ENCODE peak calls at places on chromosomes 1 and 21, in nine cellular contexts. Z, X, J, D, P, R, F, K and L are unnamed samples.

GRCh38 chr1:35202048-35202719 is 9.2 kb upstream of the SFPQ start:
- DNase-seq in P (peak), Z (peak), D (peak), J (peak), X (peak), K (peak), F (peak), R (peak), L (peak)

GRCh38 chr1:162987866-162988265 is 81.3 kb upstream of the RGS4 start:
- DNase-seq in J (no peak), R (no peak), P (no peak), K (no peak), F (no peak), Z (no peak), D (no peak), X (peak), L (no peak)

GRCh38 chr1:222073307-222073995 is 331.6 kb upstream of the DUSP10 start:
- DNase-seq in P (no peak), K (no peak), Z (no peak), F (no peak), D (no peak), J (no peak), X (peak), R (peak), L (no peak)

GRCh38 chr1:6794164-6794563 is 8.9 kb downstream of the CAMTA1 start:
- DNase-seq in X (peak), Z (no peak), F (no peak), P (no peak), R (peak), J (no peak), K (no peak), D (peak), L (no peak)

GRCh38 chr1:204721378-204722041 is 36.0 kb upstream of the LRRN2 start:
- DNase-seq in P (no peak), K (no peak), J (peak), Z (no peak), D (no peak), R (no peak), F (no peak), X (no peak), L (no peak)

GRCh38 chr1:40944326-40944725 is 35.2 kb upstream of the CTPS1 start:
- DNase-seq in X (peak), J (no peak), P (no peak), Z (no peak), D (no peak), R (no peak), K (peak), F (no peak), L (no peak)

GRCh38 chr1:19735419-19736127 is 64.1 kb downstream of the TMCO4 start:
- DNase-seq in Z (no peak), F (peak), X (peak), D (no peak), R (no peak), J (no peak), P (no peak), K (peak), L (no peak)

GRCh38 chr1:83559531-83559930 is 439.4 kb downstream of the TTLL7 start:
- DNase-seq in J (no peak), K (no peak), Z (no peak), D (no peak), F (no peak), R (no peak), X (no peak), P (no peak), L (no peak)

GRCh38 chr1:116329524-116330341 is 43.3 kb upstream of the ATP1A1 start:
- DNase-seq in D (no peak), P (no peak), F (no peak), Z (no peak), J (no peak), K (no peak), R (no peak), X (no peak), L (no peak)

GRCh38 chr1:84541679-84542078 is 32.6 kb downstream of the CTBS start:
- DNase-seq in F (no peak), Z (no peak), J (no peak), R (no peak), D (peak), P (no peak), X (no peak), K (no peak), L (no peak)

GRCh38 chr1:81921851-81922462 is 121.2 kb downstream of the ADGRL2 start:
- DNase-seq in K (no peak), P (no peak), F (no peak), D (no peak), R (no peak), J (no peak), Z (no peak), X (peak), L (no peak)

GRCh38 chr1:2542262-2542915 is 12.3 kb upstream of the HES5 start:
- DNase-seq in D (no peak), J (no peak), X (no peak), R (no peak), P (no peak), Z (no peak), K (no peak), F (no peak), L (no peak)

GRCh38 chr1:178702141-178702540 is 22.9 kb upstream of the RALGPS2 start:
- DNase-seq in R (no peak), J (no peak), X (peak), K (no peak), Z (no peak), F (no peak), P (no peak), D (no peak), L (no peak)

GRCh38 chr1:4172659-4173599 is 272.9 kb upstream of the C1orf174 start:
- DNase-seq in D (no peak), P (peak), F (no peak), Z (no peak), J (no peak), K (no peak), X (no peak), R (no peak), L (peak)

GRCh38 chr1:204126941-204127340 is 24.9 kb downstream of the ETNK2 start:
- DNase-seq in Z (no peak), P (no peak), J (no peak), F (no peak), D (no peak), X (no peak), R (no peak), K (no peak), L (no peak)

GRCh38 chr1:110548381-110548780 is 29.4 kb upstream of the KCNA10 start:
- DNase-seq in Z (no peak), D (no peak), K (no peak), R (peak), F (no peak), J (peak), X (peak), P (peak), L (no peak)

GRCh38 chr1:109020693-109021092 is 21.2 kb downstream of the WDR47 start:
- DNase-seq in Z (no peak), D (no peak), X (no peak), F (no peak), P (no peak), R (no peak), J (no peak), K (no peak), L (no peak)

GRCh38 chr1:222928212-222928611 is 113.4 kb downstream of the DISP1 start:
- DNase-seq in Z (no peak), F (peak), J (peak), R (peak), D (no peak), X (peak), K (peak), P (peak), L (no peak)

GRCh38 chr1:2888281-2888845 is 86.9 kb upstream of the TTC34 start:
- DNase-seq in Z (no peak), P (no peak), D (no peak), X (no peak), F (no peak), R (no peak), K (no peak), J (no peak), L (no peak)

GRCh38 chr1:175319112-175319911 is 126.7 kb upstream of the KIAA0040 start:
- DNase-seq in D (peak), F (peak), X (peak), Z (peak), J (peak), R (peak), K (peak), P (peak), L (peak)

GRCh38 chr1:156106624-156107488 is 7.7 kb upstream of the LMNA start:
- DNase-seq in P (peak), K (no peak), R (no peak), D (no peak), F (peak), X (peak), J (peak), Z (no peak), L (no peak)

GRCh38 chr1:109883248-109883955 is 27.2 kb upstream of the CSF1 start:
- DNase-seq in D (no peak), Z (no peak), X (no peak), F (no peak), K (no peak), P (peak), J (no peak), R (no peak), L (no peak)

GRCh38 chr1:63592536-63593302 is 492 bp upstream of the PGM1 start:
- DNase-seq in P (no peak), F (no peak), D (no peak), J (peak), X (no peak), R (no peak), K (peak), Z (no peak), L (peak)

GRCh38 chr1:77686784-77687518 is 4.5 kb upstream of the ZZZ3 start:
- DNase-seq in K (no peak), P (peak), J (no peak), Z (no peak), F (peak), X (no peak), D (no peak), R (peak), L (no peak)

GRCh38 chr1:42259739-42260064 is 75.3 kb downstream of the FOXJ3 start:
- DNase-seq in P (no peak), J (no peak), X (peak), F (no peak), K (no peak), R (no peak), Z (no peak), D (no peak), L (no peak)

GRCh38 chr1:159949891-159950480 is 4.1 kb downstream of the SLAMF9 start:
- DNase-seq in P (no peak), D (no peak), F (no peak), K (peak), R (no peak), J (no peak), X (no peak), Z (no peak), L (no peak)

GRCh38 chr1:22607154-22607553 is 29.3 kb upstream of the C1QA start:
- DNase-seq in P (peak), F (no peak), R (no peak), Z (no peak), X (no peak), D (no peak), J (no peak), K (no peak), L (no peak)

GRCh38 chr21:14543983-14544382 is 2.1 kb downstream of the SAMSN1 start:
- DNase-seq in R (no peak), X (no peak), K (no peak), Z (no peak), J (no peak), D (no peak), F (no peak), P (no peak), L (no peak)

GRCh38 chr1:54403808-54404261 is 2.4 kb downstream of the SSBP3 start:
- DNase-seq in J (no peak), X (peak), P (no peak), K (no peak), F (no peak), D (no peak), Z (no peak), R (no peak), L (no peak)

GRCh38 chr1:234515411-234515810 is 36.4 kb upstream of the TARBP1 start:
- DNase-seq in P (peak), X (peak), J (no peak), F (no peak), K (no peak), Z (no peak), R (peak), D (no peak), L (no peak)

GRCh38 chr21:36860736-36861594 is 105.5 kb downstream of the HLCS start:
- DNase-seq in Z (no peak), R (peak), J (peak), D (no peak), P (no peak), X (peak), K (no peak), F (no peak), L (no peak)

GRCh38 chr21:37762606-37763005 is 153.7 kb downstream of the KCNJ6 start:
- DNase-seq in D (no peak), R (no peak), Z (no peak), P (no peak), J (no peak), X (no peak), F (no peak), K (no peak), L (no peak)

GRCh38 chr1:26164036-26164927 is 4.5 kb downstream of the C1orf232 start:
- DNase-seq in K (peak), F (peak), P (peak), J (no peak), Z (peak), D (peak), R (peak), X (no peak), L (no peak)

GRCh38 chr1:24878775-24879742 is 51.0 kb downstream of the RUNX3 start:
- DNase-seq in D (no peak), R (no peak), Z (no peak), X (peak), P (no peak), F (no peak), J (no peak), K (no peak), L (no peak)

GRCh38 chr21:38027901-38028300 is 111.6 kb upstream of the KCNJ6 start:
- DNase-seq in D (no peak), Z (no peak), J (no peak), P (no peak), F (no peak), R (no peak), K (no peak), X (no peak), L (no peak)

GRCh38 chr1:2091611-2092604 is 41.7 kb downstream of the PRKCZ start:
- DNase-seq in R (peak), J (no peak), K (peak), P (peak), Z (peak), F (peak), X (no peak), D (peak), L (no peak)

GRCh38 chr1:41493117-41493536 is 8.6 kb upstream of the EDN2 start:
- DNase-seq in R (peak), P (no peak), K (no peak), X (peak), F (no peak), J (no peak), D (no peak), Z (no peak), L (no peak)

GRCh38 chr1:187091666-187092065 is 262.9 kb downstream of the PLA2G4A start:
- DNase-seq in R (no peak), X (peak), P (no peak), Z (no peak), K (no peak), J (no peak), F (no peak), D (no peak), L (no peak)

GRCh38 chr1:216183427-216183826 is 239.8 kb downstream of the USH2A start:
- DNase-seq in X (peak), J (no peak), Z (no peak), F (no peak), R (no peak), K (no peak), P (no peak), D (no peak), L (no peak)

GRCh38 chr1:99457381-99458165 is 188.3 kb upstream of the PALMD start:
- DNase-seq in F (no peak), P (no peak), D (no peak), X (peak), K (no peak), Z (no peak), R (no peak), J (no peak), L (no peak)

GRCh38 chr1:145893306-145894055 is 7.8 kb upstream of the ANKRD35 start:
- DNase-seq in K (no peak), Z (no peak), D (no peak), J (no peak), R (no peak), F (no peak), P (no peak), X (no peak), L (no peak)

GRCh38 chr1:145891587-145892485 is 6.2 kb upstream of the ANKRD35 start:
- DNase-seq in P (peak), X (peak), Z (peak), J (peak), F (peak), R (peak), D (peak), K (peak), L (peak)

GRCh38 chr1:145891143-145891542 is 5.5 kb upstream of the ANKRD35 start:
- DNase-seq in Z (no peak), X (peak), D (no peak), K (no peak), J (no peak), P (no peak), R (no peak), F (no peak), L (no peak)

GRCh38 chr1:145889722-145890121 is 4.1 kb upstream of the ANKRD35 start:
- DNase-seq in F (no peak), J (no peak), D (no peak), X (no peak), P (no peak), R (no peak), K (no peak), Z (no peak), L (no peak)

DNA sequence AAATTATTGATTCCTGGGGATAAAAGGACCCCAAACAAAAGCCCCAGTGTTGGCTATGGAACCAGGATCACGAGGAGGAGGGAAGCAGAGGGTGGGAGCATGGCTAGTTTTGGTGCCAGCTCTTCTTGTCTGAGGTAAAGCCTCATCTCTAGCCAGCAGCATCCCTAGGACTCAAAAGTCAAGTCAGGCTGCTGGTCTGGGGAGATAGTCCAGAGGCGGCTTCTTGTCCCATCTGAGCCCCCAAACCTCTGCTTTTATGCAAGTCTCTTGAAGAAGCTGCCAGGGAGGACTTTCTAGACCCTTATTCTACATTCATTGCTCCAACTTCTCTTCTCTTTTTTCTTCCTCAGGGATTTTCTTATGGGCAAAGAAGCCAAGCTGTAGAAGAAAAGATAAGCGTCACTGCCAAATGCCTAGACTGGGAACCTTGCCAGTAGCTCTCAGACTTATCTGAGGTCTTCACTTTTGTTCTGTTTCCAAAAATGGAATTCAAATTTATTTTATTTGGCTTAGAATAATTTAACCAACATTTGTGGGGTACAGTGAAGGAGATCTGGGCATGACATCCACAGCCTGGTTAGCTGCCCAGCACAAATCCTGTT is 6.9 kb upstream of the ANKRD35 start:
- DNase-seq in F (no peak), K (no peak), J (no peak), X (peak), R (peak), P (no peak), D (no peak), Z (no peak), L (no peak)
- H3K4me3 ChIP-seq in F (no peak), K (no peak), J (no peak), X (no peak), R (no peak), P (no peak), D (no peak), Z (no peak), L (no peak)

DNA sequence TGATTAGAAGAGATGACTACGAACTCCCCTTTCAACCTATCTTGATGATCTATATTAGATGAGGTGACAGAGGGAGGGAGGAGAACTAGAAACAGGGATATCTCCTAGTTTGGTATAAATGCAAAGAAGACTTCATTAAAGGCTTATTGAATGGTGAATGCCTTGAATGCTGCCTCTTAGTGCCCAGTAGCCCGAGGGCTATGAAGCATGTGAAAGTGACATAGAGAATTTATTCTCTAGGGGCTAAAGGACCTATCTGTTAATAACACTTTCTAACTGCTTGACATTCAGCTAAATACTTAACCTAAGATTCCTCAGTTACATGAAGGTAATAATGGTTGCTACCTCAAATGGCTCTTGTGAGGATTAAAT is 764.1 kb downstream of the LTN1 start:
- DNase-seq in P (no peak), D (no peak), F (no peak), X (no peak), Z (no peak), K (no peak), J (no peak), R (no peak), L (no peak)
- H3K4me3 ChIP-seq in P (no peak), D (no peak), F (no peak), X (no peak), Z (no peak), K (no peak), J (no peak), R (no peak), L (no peak)

GRCh38 chr1:231418101-231418740 is 3.9 kb downstream of the EGLN1 start:
- DNase-seq in F (no peak), J (no peak), P (no peak), R (no peak), D (no peak), K (no peak), Z (no peak), X (peak), L (no peak)
- H3K4me3 ChIP-seq in F (peak), J (peak), P (no peak), R (no peak), D (peak), K (no peak), Z (peak), X (peak), L (peak)

GRCh38 chr1:237863234-237863633 is 27.5 kb downstream of the ZP4 start:
- DNase-seq in D (no peak), Z (no peak), P (no peak), J (no peak), X (no peak), F (no peak), K (no peak), R (no peak), L (no peak)

GRCh38 chr1:237861944-237862343 is 28.8 kb downstream of the ZP4 start:
- DNase-seq in D (no peak), J (no peak), X (no peak), P (no peak), R (no peak), K (no peak), F (no peak), Z (no peak), L (no peak)

GRCh38 chr1:237867380-237867888 is 23.3 kb downstream of the ZP4 start:
- DNase-seq in X (no peak), R (no peak), F (no peak), Z (no peak), P (no peak), K (no peak), D (no peak), J (no peak), L (no peak)

GRCh38 chr1:237868814-237869600 is 21.7 kb downstream of the ZP4 start:
- DNase-seq in D (no peak), R (peak), K (no peak), J (no peak), X (no peak), F (no peak), Z (no peak), P (no peak), L (no peak)

GRCh38 chr1:237864338-237865244 is 26.1 kb downstream of the ZP4 start:
- DNase-seq in P (peak), X (no peak), K (peak), D (no peak), Z (no peak), J (peak), R (peak), F (peak), L (no peak)
- H3K4me3 ChIP-seq in P (no peak), X (peak), K (no peak), D (no peak), Z (no peak), J (no peak), R (no peak), F (no peak), L (no peak)

DNA sequence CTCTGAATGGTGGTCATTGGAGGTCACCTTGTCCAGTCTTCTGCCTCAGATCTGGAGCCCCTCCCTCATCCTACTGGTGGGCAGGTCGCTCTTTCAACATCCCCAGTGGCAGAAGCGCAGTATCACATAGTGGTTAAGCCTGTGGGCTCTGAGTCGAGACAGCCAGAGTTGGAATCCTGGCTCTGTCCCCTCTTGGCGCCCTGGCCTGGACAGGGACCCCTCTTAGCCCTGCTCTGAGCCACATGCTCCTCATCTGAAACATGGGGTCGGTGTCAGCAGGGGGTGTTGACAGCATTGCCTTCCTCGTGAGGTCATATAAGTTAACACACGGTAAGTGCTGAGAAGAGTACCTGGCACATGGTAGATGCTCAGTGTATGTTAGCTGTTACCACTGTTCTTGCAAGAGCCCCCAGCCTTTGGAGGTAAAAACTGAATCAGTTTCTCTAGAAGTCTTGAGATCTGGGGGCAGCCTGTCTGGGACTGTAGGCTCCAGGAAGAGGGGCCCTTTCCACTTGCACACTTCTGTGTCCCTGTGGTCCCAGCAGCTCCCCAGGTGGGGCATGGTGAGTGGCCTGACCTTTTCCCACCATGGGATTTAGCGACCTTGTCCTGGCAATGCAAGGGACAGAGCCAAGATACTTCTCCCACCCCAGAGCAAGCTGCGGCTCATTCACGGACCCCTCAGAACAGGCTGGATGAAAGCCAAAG is 6.4 kb downstream of the ZC3H12A start:
- DNase-seq in F (no peak), X (no peak), J (no peak), Z (no peak), P (no peak), R (no peak), D (no peak), K (no peak), L (no peak)
- H3K4me3 ChIP-seq in F (no peak), X (no peak), J (no peak), Z (no peak), P (no peak), R (no peak), D (peak), K (no peak), L (no peak)